ENCODE peak calls at places on chromosome 1, in seven cellular contexts. U is immature natural killer cell; P is WTC11; I is T-helper 9 cell; S is CD8-positive, alpha-beta memory T cell; W is mucosa of descending colon; H is H9. Z is an unnamed sample.

GRCh38 chr1:29623501-29623900 is 387.2 kb downstream of the PTPRU start:
- DNase-seq in U (no peak), P (no peak), I (no peak), S (no peak), W (no peak), H (no peak), Z (no peak)

GRCh38 chr1:184836081-184836480 is 81.4 kb upstream of the EDEM3 start:
- DNase-seq in U (no peak), P (no peak), I (no peak), S (no peak), W (no peak), H (no peak), Z (no peak)

GRCh38 chr1:83742446-83742845 is 256.5 kb downstream of the TTLL7 start:
- DNase-seq in U (no peak), P (no peak), I (no peak), S (no peak), W (no peak), H (no peak), Z (no peak)

GRCh38 chr1:147781056-147781471 is 20.7 kb upstream of the GJA5 start:
- DNase-seq in U (no peak), P (no peak), I (no peak), S (no peak), W (no peak), H (no peak), Z (no peak)

GRCh38 chr1:35049116-35049515 is 17.4 kb upstream of the ZMYM6 start:
- DNase-seq in U (no peak), P (peak), I (no peak), S (no peak), W (no peak), H (peak), Z (no peak)

GRCh38 chr1:16112558-16113555 is 39.4 kb upstream of the FAM131C start:
- DNase-seq in U (no peak), P (peak), I (no peak), S (no peak), W (no peak), H (peak), Z (no peak)

GRCh38 chr1:81118550-81118949 is 682.2 kb upstream of the ADGRL2 start:
- DNase-seq in U (no peak), P (no peak), I (no peak), S (no peak), W (no peak), H (no peak), Z (no peak)

GRCh38 chr1:244821134-244821533 is 14.3 kb upstream of the COX20 start:
- DNase-seq in U (no peak), P (no peak), I (no peak), S (no peak), W (no peak), H (no peak), Z (no peak)

GRCh38 chr1:53076721-53077598 is 14.9 kb downstream of the PODN start:
- DNase-seq in U (no peak), P (no peak), I (no peak), S (no peak), W (peak), H (no peak), Z (no peak)

GRCh38 chr1:39204441-39205081 is at the start of gene MACF1:
- DNase-seq in U (no peak), P (no peak), I (no peak), S (no peak), W (no peak), H (peak), Z (peak)

GRCh38 chr1:51512120-51512519 is 6.9 kb downstream of the EPS15 start:
- DNase-seq in U (no peak), P (no peak), I (no peak), S (no peak), W (no peak), H (no peak), Z (no peak)

GRCh38 chr1:36122463-36123025 is 2.5 kb downstream of the COL8A2 start:
- DNase-seq in U (no peak), P (no peak), I (no peak), S (no peak), W (no peak), H (no peak), Z (no peak)

GRCh38 chr1:6591222-6591621 is 11.4 kb downstream of the ZBTB48 start:
- DNase-seq in U (no peak), P (no peak), I (no peak), S (no peak), W (no peak), H (no peak), Z (no peak)

GRCh38 chr1:91007827-91008226 is 14.0 kb downstream of the ZNF644 start:
- DNase-seq in U (no peak), P (no peak), I (no peak), S (no peak), W (no peak), H (no peak), Z (no peak)

GRCh38 chr1:1929639-1930545 is 10.8 kb upstream of the TMEM52 start:
- DNase-seq in U (no peak), P (no peak), I (no peak), S (no peak), W (peak), H (no peak), Z (no peak)

GRCh38 chr1:43541721-43542401 is 11.2 kb downstream of the PTPRF start:
- DNase-seq in U (no peak), P (no peak), I (no peak), S (no peak), W (peak), H (no peak), Z (peak)

Z was measured in colonic mucosa.